ENCODE peak calls at places on chromosome 20, in six cellular contexts. One of them, this sample, is unnamed. For H3K36me3, the result is how much of the 10 kb centered on the place peaks cover.

GRCh38 chr20:62212309-62212708 is 7.8 kb downstream of the HRH3 start:
- DNase-seq in transverse colon: no peak
- DNase-seq in breast epithelium: no peak
- DNase-seq in mammary epithelial cell: no peak
- DNase-seq in adrenal gland: no peak
- DNase-seq in cardiac muscle cell: no peak
- DNase-seq in this sample: no peak

GRCh38 chr20:6767536-6768227 is at the start of gene BMP2:
- DNase-seq in transverse colon: peak
- DNase-seq in breast epithelium: no peak
- DNase-seq in mammary epithelial cell: peak
- DNase-seq in adrenal gland: peak
- DNase-seq in cardiac muscle cell: peak
- DNase-seq in this sample: no peak

GRCh38 chr20:49413677-49414076 is 68.8 kb downstream of the KCNB1 start:
- DNase-seq in transverse colon: no peak
- DNase-seq in breast epithelium: no peak
- DNase-seq in mammary epithelial cell: no peak
- DNase-seq in adrenal gland: no peak
- DNase-seq in cardiac muscle cell: no peak
- DNase-seq in this sample: no peak

GRCh38 chr20:55415567-55416142 is 589.7 kb downstream of the CBLN4 start:
- DNase-seq in transverse colon: no peak
- DNase-seq in breast epithelium: no peak
- DNase-seq in mammary epithelial cell: peak
- DNase-seq in adrenal gland: no peak
- DNase-seq in cardiac muscle cell: peak
- DNase-seq in this sample: no peak

GRCh38 chr20:24166127-24166389 is 177.5 kb upstream of the GGTLC1 start:
- DNase-seq in transverse colon: no peak
- DNase-seq in breast epithelium: no peak
- DNase-seq in mammary epithelial cell: no peak
- DNase-seq in adrenal gland: no peak
- DNase-seq in cardiac muscle cell: no peak
- DNase-seq in this sample: no peak

GRCh38 chr20:59735917-59736316 is 131.6 kb downstream of the PHACTR3 start:
- DNase-seq in transverse colon: no peak
- DNase-seq in breast epithelium: no peak
- DNase-seq in mammary epithelial cell: no peak
- DNase-seq in adrenal gland: no peak
- DNase-seq in cardiac muscle cell: no peak
- DNase-seq in this sample: no peak

GRCh38 chr20:3677733-3678132 is 4.1 kb downstream of the ADAM33 start:
- DNase-seq in transverse colon: peak
- DNase-seq in breast epithelium: no peak
- DNase-seq in mammary epithelial cell: no peak
- DNase-seq in adrenal gland: no peak
- DNase-seq in cardiac muscle cell: no peak
- DNase-seq in this sample: no peak

GRCh38 chr20:16479666-16480065 is 93.6 kb downstream of the KIF16B start:
- DNase-seq in transverse colon: no peak
- DNase-seq in breast epithelium: no peak
- DNase-seq in mammary epithelial cell: no peak
- DNase-seq in adrenal gland: no peak
- DNase-seq in cardiac muscle cell: no peak
- DNase-seq in this sample: no peak

GRCh38 chr20:23149623-23150279 is 63.6 kb upstream of the CD93 start:
- DNase-seq in transverse colon: no peak
- DNase-seq in breast epithelium: no peak
- DNase-seq in mammary epithelial cell: no peak
- DNase-seq in adrenal gland: no peak
- DNase-seq in cardiac muscle cell: no peak
- DNase-seq in this sample: peak

GRCh38 chr20:3760980-3761379 is 6.6 kb downstream of the ADISSP start:
- DNase-seq in transverse colon: no peak
- DNase-seq in breast epithelium: no peak
- DNase-seq in mammary epithelial cell: no peak
- DNase-seq in adrenal gland: no peak
- DNase-seq in cardiac muscle cell: no peak
- DNase-seq in this sample: no peak

GRCh38 chr20:39829255-39829654 is 859.8 kb downstream of the MAFB start:
- DNase-seq in transverse colon: no peak
- DNase-seq in breast epithelium: no peak
- DNase-seq in mammary epithelial cell: no peak
- DNase-seq in adrenal gland: no peak
- DNase-seq in cardiac muscle cell: peak
- DNase-seq in this sample: no peak

GRCh38 chr20:44092551-44093248 is 94.3 kb downstream of the JPH2 start:
- DNase-seq in transverse colon: no peak
- DNase-seq in breast epithelium: no peak
- DNase-seq in mammary epithelial cell: peak
- DNase-seq in adrenal gland: peak
- DNase-seq in cardiac muscle cell: peak
- DNase-seq in this sample: no peak

GRCh38 chr20:45366631-45367030 is 3.7 kb downstream of the SYS1 start:
- DNase-seq in transverse colon: no peak
- DNase-seq in breast epithelium: no peak
- DNase-seq in mammary epithelial cell: no peak
- DNase-seq in adrenal gland: no peak
- DNase-seq in cardiac muscle cell: no peak
- DNase-seq in this sample: peak

GRCh38 chr20:43507150-43508080 is at the start of gene L3MBTL1:
- DNase-seq in transverse colon: peak
- DNase-seq in breast epithelium: no peak
- DNase-seq in mammary epithelial cell: peak
- DNase-seq in adrenal gland: peak
- DNase-seq in cardiac muscle cell: peak
- DNase-seq in this sample: no peak

GRCh38 chr20:38680492-38681118 is 43.7 kb upstream of the SLC32A1 start:
- DNase-seq in transverse colon: no peak
- DNase-seq in breast epithelium: no peak
- DNase-seq in mammary epithelial cell: peak
- DNase-seq in adrenal gland: peak
- DNase-seq in cardiac muscle cell: peak
- DNase-seq in this sample: no peak

GRCh38 chr20:8183526-8183925 is 51.5 kb downstream of the PLCB1 start:
- DNase-seq in transverse colon: no peak
- DNase-seq in breast epithelium: no peak
- DNase-seq in mammary epithelial cell: no peak
- DNase-seq in adrenal gland: no peak
- DNase-seq in cardiac muscle cell: no peak
- DNase-seq in this sample: no peak

GRCh38 chr20:51533291-51534172 is 9.0 kb downstream of the NFATC2 start:
- DNase-seq in transverse colon: no peak
- DNase-seq in breast epithelium: no peak
- DNase-seq in mammary epithelial cell: peak
- DNase-seq in adrenal gland: no peak
- DNase-seq in cardiac muscle cell: no peak
- DNase-seq in this sample: no peak

GRCh38 chr20:45337367-45338120 is 10.7 kb downstream of the SDC4 start:
- DNase-seq in transverse colon: peak
- DNase-seq in breast epithelium: peak
- DNase-seq in mammary epithelial cell: peak
- DNase-seq in adrenal gland: peak
- DNase-seq in cardiac muscle cell: peak
- DNase-seq in this sample: no peak

GRCh38 chr20:17679786-17680127 is 2.3 kb downstream of the RRBP1 start:
- DNase-seq in transverse colon: no peak
- DNase-seq in breast epithelium: no peak
- DNase-seq in mammary epithelial cell: no peak
- DNase-seq in adrenal gland: no peak
- DNase-seq in cardiac muscle cell: peak
- DNase-seq in this sample: no peak

GRCh38 chr20:17680128-17680835 is 1.8 kb downstream of the RRBP1 start:
- DNase-seq in transverse colon: peak
- DNase-seq in breast epithelium: no peak
- DNase-seq in mammary epithelial cell: peak
- DNase-seq in adrenal gland: peak
- DNase-seq in cardiac muscle cell: peak
- DNase-seq in this sample: peak

GRCh38 chr20:17682103-17682888 is at the start of gene RRBP1:
- DNase-seq in transverse colon: peak
- DNase-seq in breast epithelium: peak
- DNase-seq in mammary epithelial cell: peak
- DNase-seq in adrenal gland: peak
- DNase-seq in cardiac muscle cell: peak
- DNase-seq in this sample: peak

GRCh38 chr20:17681741-17682102 is 320 bp downstream of the RRBP1 start:
- DNase-seq in transverse colon: no peak
- DNase-seq in breast epithelium: no peak
- DNase-seq in mammary epithelial cell: no peak
- DNase-seq in adrenal gland: no peak
- DNase-seq in cardiac muscle cell: no peak
- DNase-seq in this sample: no peak

GRCh38 chr20:17680836-17681740 is 954 bp downstream of the RRBP1 start:
- DNase-seq in transverse colon: peak
- DNase-seq in breast epithelium: peak
- DNase-seq in mammary epithelial cell: peak
- DNase-seq in adrenal gland: peak
- DNase-seq in cardiac muscle cell: peak
- DNase-seq in this sample: no peak
- TF ChIP-seq CTCF in transverse colon: peak
- TF ChIP-seq CTCF in breast epithelium: no peak
- TF ChIP-seq CTCF in mammary epithelial cell: peak
- TF ChIP-seq CTCF in adrenal gland: no peak
- TF ChIP-seq CTCF in cardiac muscle cell: peak
- TF ChIP-seq CTCF in this sample: peak

DNA sequence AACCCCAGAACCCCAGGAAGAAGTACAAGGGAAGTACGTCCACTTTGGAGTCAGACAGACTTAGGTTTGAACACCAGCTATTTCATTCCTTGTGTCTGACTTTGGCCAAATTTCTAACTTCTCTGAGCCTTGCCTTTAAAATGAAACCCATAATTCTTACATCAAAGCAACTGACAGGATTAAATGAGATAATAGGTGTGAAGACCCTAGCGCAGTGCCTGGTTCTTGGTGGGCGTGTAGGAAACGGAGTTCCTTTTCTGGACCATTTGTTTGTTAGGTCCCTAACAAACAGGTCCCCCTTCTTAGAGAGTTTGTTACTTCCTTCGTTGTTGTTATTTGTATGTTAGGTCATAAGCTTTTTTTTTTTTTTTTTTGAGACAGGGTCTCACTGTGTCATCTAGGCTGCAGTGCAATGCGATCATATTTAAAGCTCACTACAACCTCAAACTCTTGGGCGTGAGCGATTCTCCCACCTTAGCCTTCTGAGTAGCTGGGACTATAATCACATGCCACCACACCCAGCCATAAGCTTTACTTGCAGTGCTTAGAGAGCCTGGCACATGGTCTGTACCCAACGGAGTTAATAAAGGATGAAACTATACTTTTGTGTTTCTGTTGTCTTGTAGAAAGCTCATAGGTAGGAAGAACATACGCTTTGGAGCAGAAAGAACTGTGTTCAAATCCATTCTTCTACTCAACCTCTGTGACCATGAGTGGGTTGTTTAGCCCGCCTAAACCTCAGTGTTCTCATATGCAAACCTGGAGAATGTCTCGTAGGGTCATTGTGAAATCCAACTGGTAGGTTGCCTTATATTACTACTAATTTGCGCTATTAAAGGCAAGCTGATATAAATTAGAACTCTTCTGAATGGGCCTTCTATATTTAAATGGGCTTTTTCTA is 21.8 kb upstream of the MROH8 start:
- DNase-seq in transverse colon: no peak
- DNase-seq in breast epithelium: no peak
- DNase-seq in mammary epithelial cell: no peak
- DNase-seq in adrenal gland: no peak
- DNase-seq in cardiac muscle cell: no peak
- DNase-seq in this sample: no peak
- H3K36me3 ChIP-seq in transverse colon: under half
- H3K36me3 ChIP-seq in breast epithelium: under half
- H3K36me3 ChIP-seq in mammary epithelial cell: under half
- H3K36me3 ChIP-seq in adrenal gland: under half
- H3K36me3 ChIP-seq in cardiac muscle cell: under half
- H3K36me3 ChIP-seq in this sample: under half

GRCh38 chr20:19814241-19814640 is 56.2 kb downstream of the RIN2 start:
- DNase-seq in transverse colon: no peak
- DNase-seq in breast epithelium: no peak
- DNase-seq in mammary epithelial cell: no peak
- DNase-seq in adrenal gland: no peak
- DNase-seq in cardiac muscle cell: no peak
- DNase-seq in this sample: no peak

GRCh38 chr20:19816386-19816785 is 58.3 kb downstream of the RIN2 start:
- DNase-seq in transverse colon: no peak
- DNase-seq in breast epithelium: no peak
- DNase-seq in mammary epithelial cell: no peak
- DNase-seq in adrenal gland: no peak
- DNase-seq in cardiac muscle cell: no peak
- DNase-seq in this sample: no peak

GRCh38 chr20:19813839-19814238 is 55.8 kb downstream of the RIN2 start:
- DNase-seq in transverse colon: no peak
- DNase-seq in breast epithelium: no peak
- DNase-seq in mammary epithelial cell: no peak
- DNase-seq in adrenal gland: no peak
- DNase-seq in cardiac muscle cell: no peak
- DNase-seq in this sample: no peak

GRCh38 chr20:19817017-19817416 is 59.0 kb downstream of the RIN2 start:
- DNase-seq in transverse colon: no peak
- DNase-seq in breast epithelium: no peak
- DNase-seq in mammary epithelial cell: peak
- DNase-seq in adrenal gland: peak
- DNase-seq in cardiac muscle cell: no peak
- DNase-seq in this sample: no peak

DNA sequence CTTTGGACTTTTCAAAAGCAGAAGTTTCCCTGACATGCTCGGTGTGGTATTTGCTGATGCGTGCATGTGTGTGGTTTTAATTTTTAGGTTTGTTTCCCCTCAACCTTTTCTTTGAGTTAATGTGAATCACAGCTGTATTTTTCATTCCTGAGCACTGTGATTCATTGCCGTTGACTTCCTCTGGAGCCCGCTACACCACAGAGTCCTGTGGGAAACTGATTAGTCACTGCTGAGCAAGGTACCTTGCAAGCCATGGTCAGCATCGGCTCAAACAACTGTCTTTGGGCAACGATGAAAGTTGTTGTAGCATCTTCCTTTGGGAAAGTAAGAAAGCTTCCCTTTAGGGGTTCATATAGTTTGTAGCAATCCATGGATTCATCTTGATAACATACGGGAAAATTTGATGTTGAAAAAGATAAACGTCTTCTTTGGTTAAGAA is 57.5 kb downstream of the RIN2 start:
- DNase-seq in transverse colon: no peak
- DNase-seq in breast epithelium: no peak
- DNase-seq in mammary epithelial cell: peak
- DNase-seq in adrenal gland: peak
- DNase-seq in cardiac muscle cell: no peak
- DNase-seq in this sample: no peak
- TF ChIP-seq CTCF in transverse colon: no peak
- TF ChIP-seq CTCF in breast epithelium: no peak
- TF ChIP-seq CTCF in mammary epithelial cell: peak
- TF ChIP-seq CTCF in adrenal gland: peak
- TF ChIP-seq CTCF in cardiac muscle cell: peak
- TF ChIP-seq CTCF in this sample: peak

DNA sequence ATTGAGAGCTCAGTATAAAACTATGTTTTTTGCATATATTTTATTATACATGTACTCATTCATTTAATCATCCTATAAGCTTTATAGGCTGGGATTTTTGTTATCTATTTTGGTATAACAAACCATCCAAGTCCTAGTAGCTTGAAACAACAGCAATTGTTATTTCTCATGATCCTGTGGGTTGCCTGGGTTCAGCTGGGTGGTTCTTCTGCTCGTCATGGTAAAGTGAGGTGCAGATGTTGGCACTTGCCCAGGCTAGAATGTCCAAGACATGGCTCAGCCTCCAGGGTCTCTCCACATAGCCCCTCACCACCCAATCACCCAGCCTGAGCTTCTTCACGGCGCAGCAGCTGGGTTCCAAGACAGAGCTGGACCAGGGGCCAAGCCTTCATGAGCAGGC is 20.8 kb upstream of the TM9SF4 start:
- DNase-seq in transverse colon: no peak
- DNase-seq in breast epithelium: no peak
- DNase-seq in mammary epithelial cell: no peak
- DNase-seq in adrenal gland: no peak
- DNase-seq in cardiac muscle cell: no peak
- DNase-seq in this sample: no peak
- H3K36me3 ChIP-seq in transverse colon: under half
- H3K36me3 ChIP-seq in breast epithelium: under half
- H3K36me3 ChIP-seq in mammary epithelial cell: under half
- H3K36me3 ChIP-seq in adrenal gland: under half
- H3K36me3 ChIP-seq in cardiac muscle cell: under half
- H3K36me3 ChIP-seq in this sample: under half